ENCODE peak calls at places on chromosome 11, in eight cellular contexts. J is OCI-LY7, L is cardiac muscle cell, U is left ventricle myocardium inferior, Q is sigmoid colon, G is uterus, B is fibroblast of lung, I is colonic mucosa. F is an unnamed sample.
A peak's percentile ranks its signal among the peaks of the same experiment; 100 is the strongest.

GRCh38 chr11:74318241-74318932 is 6.9 kb upstream of the P4HA3 start:
- DNase-seq in J (no peak), B (peak; percentile 86), G (no peak), L (no peak), U (no peak), I (no peak), Q (no peak), F (no peak)

GRCh38 chr11:63945482-63946163 is 6.8 kb downstream of the NAA40 start:
- DNase-seq in B (peak; percentile 58), L (peak; percentile 81), Q (peak; percentile 90), I (peak; percentile 77), G (peak; percentile 76), J (peak; percentile 62), U (peak; percentile 55), F (peak; percentile 54)

GRCh38 chr11:47768090-47768620 is 1.0 kb upstream of the FNBP4 start:
- DNase-seq in L (peak; percentile 76), Q (peak; percentile 86), I (peak; percentile 77), J (peak; percentile 49), B (peak; percentile 68), U (peak; percentile 78), G (peak; percentile 45), F (peak; percentile 40)

GRCh38 chr11:2315395-2316168 is 13.8 kb downstream of the TSPAN32 start:
- DNase-seq in J (no peak), G (peak; percentile 37), I (no peak), U (peak; percentile 17), B (no peak), Q (peak; percentile 68), L (no peak), F (no peak)

GRCh38 chr11:124276081-124276480 is 19.9 kb downstream of the OR8G5 start:
- DNase-seq in G (no peak), U (no peak), B (peak; percentile 95), J (no peak), I (no peak), L (no peak), Q (no peak), F (no peak)

GRCh38 chr11:86481399-86481798 is 106.7 kb downstream of the CCDC81 start:
- DNase-seq in U (no peak), Q (no peak), G (no peak), I (no peak), L (no peak), J (no peak), B (no peak), F (no peak)

GRCh38 chr11:33475999-33476398 is 218.8 kb downstream of the HIPK3 start:
- DNase-seq in U (no peak), Q (no peak), B (peak; percentile 69), G (no peak), L (peak; percentile 59), J (peak; percentile 71), I (no peak), F (peak; percentile 58)

GRCh38 chr11:119483341-119483880 is 60.4 kb upstream of the THY1 start:
- DNase-seq in L (no peak), B (no peak), G (no peak), J (no peak), U (no peak), Q (no peak), I (no peak), F (no peak)

GRCh38 chr11:87445002-87445401 is 407.3 kb downstream of the TMEM135 start:
- DNase-seq in G (no peak), L (peak; percentile 36), U (no peak), B (peak; percentile 79), I (no peak), J (no peak), Q (no peak), F (peak; percentile 63)

GRCh38 chr11:130475426-130476053 is 27.1 kb downstream of the ADAMTS15 start:
- DNase-seq in B (peak; percentile 44), G (no peak), J (no peak), Q (no peak), I (no peak), U (no peak), L (no peak), F (no peak)

DNA sequence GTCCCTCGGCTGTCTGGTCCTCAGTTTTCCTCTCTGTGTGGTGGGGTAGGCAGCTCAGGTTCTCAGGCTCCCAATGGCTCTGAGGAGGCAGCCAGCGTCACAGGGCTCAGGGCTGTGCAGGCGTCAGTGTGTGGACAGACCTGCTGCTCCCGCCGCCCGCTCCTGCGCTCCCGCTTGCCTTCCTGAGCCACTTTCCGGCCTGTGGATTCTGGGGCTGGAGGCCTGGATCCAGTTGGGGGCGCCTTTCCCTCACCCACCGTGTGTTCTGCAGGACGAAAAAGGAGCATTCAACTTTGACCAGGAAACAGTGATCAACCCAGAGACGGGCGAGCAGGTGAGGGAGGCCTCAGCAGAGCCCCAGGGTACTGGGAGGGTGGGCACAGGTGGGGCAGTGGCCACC is 14.7 kb downstream of the DPP3 start:
- DNase-seq in J (no peak), G (no peak), U (no peak), Q (no peak), I (no peak), L (peak; percentile 42), B (no peak), F (no peak)
- TF ChIP-seq CTCF in J (no peak), G (no peak), U (no peak), Q (no peak), I (no peak), L (no peak), B (no peak), F (no peak)

GRCh38 chr11:76395296-76395695 is 14.2 kb downstream of the GVQW3 start:
- DNase-seq in L (no peak), B (no peak), I (no peak), J (no peak), U (no peak), Q (no peak), G (no peak), F (no peak)
- H3K4me1 ChIP-seq in L (no peaks in the 10 kb centered on the region), B (no peaks in the 10 kb centered on the region), I (no peaks in the 10 kb centered on the region), J (no peaks in the 10 kb centered on the region), U (no peaks in the 10 kb centered on the region), Q (peaks cover 5% of the 10 kb centered on the region), G (no peaks in the 10 kb centered on the region), F (no peaks in the 10 kb centered on the region)

DNA sequence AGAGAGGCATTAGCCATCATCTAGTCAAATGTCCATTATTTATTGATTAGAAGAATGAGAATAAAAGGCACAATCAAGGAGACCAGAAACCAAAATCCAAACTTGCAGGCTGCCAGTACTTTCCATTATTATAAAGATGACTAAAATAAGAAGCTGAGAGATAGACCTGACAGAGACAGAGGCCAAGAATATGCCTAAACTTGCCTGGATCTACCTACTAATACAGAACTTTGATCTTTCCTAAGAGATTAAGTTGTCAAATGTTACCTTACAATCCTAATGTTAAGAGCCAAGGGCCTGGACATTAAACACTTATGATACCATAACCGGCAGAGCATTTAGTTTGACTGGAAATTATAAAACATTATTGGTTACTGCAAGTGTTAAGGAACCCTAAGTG is 6.2 kb downstream of the LGR4 start:
- DNase-seq in L (no peak), U (no peak), Q (no peak), G (no peak), I (no peak), J (no peak), B (no peak), F (peak; percentile 65)
- H3K27ac ChIP-seq in L (no peak overlapping the region), U (peak overlapping the region; percentile 51), Q (no peak overlapping the region), G (no peak overlapping the region), I (peak overlapping the region; percentile 91), J (no peak overlapping the region), B (no peak overlapping the region), F (peak overlapping the region; percentile 76)

GRCh38 chr11:68025047-68025446 is 5.4 kb upstream of the NDUFS8 start:
- DNase-seq in B (no peak), J (peak; percentile 67), I (no peak), U (no peak), L (no peak), Q (no peak), G (no peak), F (no peak)
- TF ChIP-seq CTCF in B (no peak), J (peak; percentile 73), I (no peak), U (no peak), L (no peak), Q (no peak), G (no peak), F (no peak)

GRCh38 chr11:65208785-65209710 is 27.3 kb downstream of the CAPN1 start:
- DNase-seq in G (no peak), L (no peak), J (no peak), B (no peak), U (no peak), Q (peak; percentile 40), I (peak; percentile 77), F (no peak)
- H3K4me1 ChIP-seq in G (no peaks in the 10 kb centered on the region), L (peaks cover 10% of the 10 kb centered on the region), J (no peaks in the 10 kb centered on the region), B (no peaks in the 10 kb centered on the region), U (peaks cover 6% of the 10 kb centered on the region), Q (no peaks in the 10 kb centered on the region), I (peaks cover 14% of the 10 kb centered on the region), F (no peaks in the 10 kb centered on the region)

GRCh38 chr11:38819986-38820385 is 2221.9 kb upstream of the RAG2 start:
- DNase-seq in G (no peak), L (no peak), I (no peak), J (no peak), B (no peak), Q (no peak), U (no peak), F (no peak)

GRCh38 chr11:38818720-38819119 is 2220.7 kb upstream of the RAG2 start:
- DNase-seq in Q (no peak), I (no peak), G (no peak), J (no peak), B (peak; percentile 37), U (no peak), L (no peak), F (peak; percentile 44)

GRCh38 chr11:38824573-38824972 is 2226.5 kb upstream of the RAG2 start:
- DNase-seq in B (peak; percentile 14), I (no peak), L (peak; percentile 9), G (no peak), U (no peak), J (no peak), Q (no peak), F (no peak)
- H3K27ac ChIP-seq in B (no peak overlapping the region), I (no peak overlapping the region), L (no peak overlapping the region), G (no peak overlapping the region), U (no peak overlapping the region), J (no peak overlapping the region), Q (no peak overlapping the region), F (no peak overlapping the region)

F was measured in foreskin keratinocyte.